ENCODE peak calls at places on chromosomes 13 and 19, in seven cellular contexts. One of them, this sample, is unnamed.
A peak's percentile ranks its signal among the peaks of the same experiment; 100 is the strongest.

GRCh38 chr13:75312884-75313520 is 169.0 kb downstream of the TBC1D4 start:
- DNase-seq in GM23338: no peak
- DNase-seq in PC-3: no peak
- DNase-seq in endothelial cell of umbilical vein: no peak
- DNase-seq in mammary epithelial cell: no peak
- DNase-seq in MM.1S: no peak
- DNase-seq in GM23248: no peak
- DNase-seq in this sample: no peak

GRCh38 chr13:21109168-21109567 is 47.8 kb upstream of the LATS2 start:
- DNase-seq in mammary epithelial cell: no peak
- DNase-seq in PC-3: no peak
- DNase-seq in GM23338: no peak
- DNase-seq in MM.1S: no peak
- DNase-seq in endothelial cell of umbilical vein: no peak
- DNase-seq in GM23248: no peak
- DNase-seq in this sample: no peak

GRCh38 chr19:58560921-58561320 is 2.5 kb upstream of the UBE2M start:
- DNase-seq in endothelial cell of umbilical vein: no peak
- DNase-seq in MM.1S: no peak
- DNase-seq in GM23338: no peak
- DNase-seq in PC-3: no peak
- DNase-seq in GM23248: no peak
- DNase-seq in mammary epithelial cell: no peak
- DNase-seq in this sample: no peak

GRCh38 chr13:62320129-62320724 is 904.6 kb upstream of the PCDH20 start:
- DNase-seq in PC-3: peak; percentile 49
- DNase-seq in GM23338: peak; percentile 63
- DNase-seq in MM.1S: peak; percentile 54
- DNase-seq in endothelial cell of umbilical vein: peak; percentile 58
- DNase-seq in mammary epithelial cell: peak; percentile 0
- DNase-seq in GM23248: peak; percentile 36
- DNase-seq in this sample: no peak

GRCh38 chr19:30388819-30389218 is 16.6 kb downstream of the ZNF536 start:
- DNase-seq in mammary epithelial cell: no peak
- DNase-seq in endothelial cell of umbilical vein: no peak
- DNase-seq in GM23338: no peak
- DNase-seq in MM.1S: no peak
- DNase-seq in GM23248: no peak
- DNase-seq in PC-3: no peak
- DNase-seq in this sample: no peak

GRCh38 chr19:56309511-56310185 is 5.0 kb downstream of the ZSCAN5A start:
- DNase-seq in mammary epithelial cell: peak; percentile 60
- DNase-seq in GM23248: peak; percentile 69
- DNase-seq in MM.1S: peak; percentile 63
- DNase-seq in PC-3: peak; percentile 58
- DNase-seq in GM23338: peak; percentile 90
- DNase-seq in endothelial cell of umbilical vein: peak; percentile 47
- DNase-seq in this sample: peak; percentile 25

GRCh38 chr19:15149704-15150103 is 42.5 kb downstream of the SYDE1 start:
- DNase-seq in PC-3: no peak
- DNase-seq in mammary epithelial cell: no peak
- DNase-seq in endothelial cell of umbilical vein: no peak
- DNase-seq in GM23338: no peak
- DNase-seq in GM23248: no peak
- DNase-seq in MM.1S: no peak
- DNase-seq in this sample: no peak

GRCh38 chr19:10911579-10912363 is 16.7 kb downstream of the YIPF2 start:
- DNase-seq in mammary epithelial cell: no peak
- DNase-seq in endothelial cell of umbilical vein: no peak
- DNase-seq in PC-3: no peak
- DNase-seq in GM23338: no peak
- DNase-seq in GM23248: no peak
- DNase-seq in MM.1S: no peak
- DNase-seq in this sample: no peak

GRCh38 chr13:105603283-105603682 is 932.2 kb downstream of the EFNB2 start:
- DNase-seq in MM.1S: no peak
- DNase-seq in endothelial cell of umbilical vein: no peak
- DNase-seq in mammary epithelial cell: no peak
- DNase-seq in GM23338: no peak
- DNase-seq in PC-3: no peak
- DNase-seq in GM23248: no peak
- DNase-seq in this sample: no peak

GRCh38 chr13:23621316-23621645 is 51.1 kb downstream of the TNFRSF19 start:
- DNase-seq in MM.1S: no peak
- DNase-seq in GM23338: no peak
- DNase-seq in endothelial cell of umbilical vein: no peak
- DNase-seq in GM23248: peak; percentile 95
- DNase-seq in PC-3: peak; percentile 79
- DNase-seq in mammary epithelial cell: peak; percentile 97
- DNase-seq in this sample: peak; percentile 50

GRCh38 chr13:76672422-76672821 is 213.8 kb downstream of the KCTD12 start:
- DNase-seq in endothelial cell of umbilical vein: no peak
- DNase-seq in GM23338: no peak
- DNase-seq in GM23248: peak; percentile 50
- DNase-seq in mammary epithelial cell: peak; percentile 63
- DNase-seq in PC-3: peak; percentile 51
- DNase-seq in MM.1S: no peak
- DNase-seq in this sample: no peak

GRCh38 chr19:5152013-5152763 is 183.3 kb downstream of the KDM4B start:
- DNase-seq in MM.1S: no peak
- DNase-seq in PC-3: no peak
- DNase-seq in mammary epithelial cell: no peak
- DNase-seq in GM23338: no peak
- DNase-seq in endothelial cell of umbilical vein: no peak
- DNase-seq in GM23248: no peak
- DNase-seq in this sample: no peak

GRCh38 chr13:91017031-91017668 is 330.3 kb upstream of the MIR17HG start:
- DNase-seq in endothelial cell of umbilical vein: peak; percentile 12
- DNase-seq in GM23248: peak; percentile 52
- DNase-seq in GM23338: peak; percentile 64
- DNase-seq in mammary epithelial cell: peak; percentile 42
- DNase-seq in PC-3: peak; percentile 78
- DNase-seq in MM.1S: peak; percentile 44
- DNase-seq in this sample: no peak

GRCh38 chr13:30031488-30031887 is 181.1 kb upstream of the UBL3 start:
- DNase-seq in GM23338: no peak
- DNase-seq in GM23248: no peak
- DNase-seq in mammary epithelial cell: no peak
- DNase-seq in MM.1S: no peak
- DNase-seq in PC-3: no peak
- DNase-seq in endothelial cell of umbilical vein: no peak
- DNase-seq in this sample: no peak

GRCh38 chr19:23509686-23510450 is 114.6 kb upstream of the ZNF91 start:
- DNase-seq in MM.1S: no peak
- DNase-seq in GM23248: no peak
- DNase-seq in mammary epithelial cell: peak; percentile 91
- DNase-seq in GM23338: no peak
- DNase-seq in endothelial cell of umbilical vein: no peak
- DNase-seq in PC-3: peak; percentile 89
- DNase-seq in this sample: peak; percentile 90

GRCh38 chr19:53849237-53849676 is 18.4 kb upstream of the MYADM start:
- DNase-seq in MM.1S: no peak
- DNase-seq in PC-3: peak; percentile 49
- DNase-seq in endothelial cell of umbilical vein: peak; percentile 90
- DNase-seq in GM23248: peak; percentile 83
- DNase-seq in GM23338: no peak
- DNase-seq in mammary epithelial cell: no peak
- DNase-seq in this sample: no peak

GRCh38 chr13:99326012-99326411 is 18.8 kb upstream of the GPR183 start:
- DNase-seq in MM.1S: peak; percentile 49
- DNase-seq in PC-3: no peak
- DNase-seq in endothelial cell of umbilical vein: no peak
- DNase-seq in mammary epithelial cell: no peak
- DNase-seq in GM23248: no peak
- DNase-seq in GM23338: no peak
- DNase-seq in this sample: no peak
- TF ChIP-seq EZH2 in MM.1S: no peak
- TF ChIP-seq EZH2 in PC-3: no peak
- TF ChIP-seq EZH2 in endothelial cell of umbilical vein: no peak
- TF ChIP-seq EZH2 in mammary epithelial cell: no peak
- TF ChIP-seq EZH2 in GM23248: no peak
- TF ChIP-seq EZH2 in GM23338: no peak
- TF ChIP-seq EZH2 in this sample: no peak

GRCh38 chr19:13838943-13839192 is 38.1 kb upstream of the NANOS3 start:
- DNase-seq in MM.1S: no peak
- DNase-seq in endothelial cell of umbilical vein: no peak
- DNase-seq in GM23338: no peak
- DNase-seq in GM23248: no peak
- DNase-seq in PC-3: no peak
- DNase-seq in mammary epithelial cell: no peak
- DNase-seq in this sample: no peak

GRCh38 chr19:13839938-13840750 is 36.8 kb upstream of the NANOS3 start:
- DNase-seq in endothelial cell of umbilical vein: peak; percentile 47
- DNase-seq in GM23338: no peak
- DNase-seq in PC-3: peak; percentile 95
- DNase-seq in mammary epithelial cell: peak; percentile 80
- DNase-seq in GM23248: peak; percentile 94
- DNase-seq in MM.1S: no peak
- DNase-seq in this sample: no peak

GRCh38 chr19:13839193-13839937 is 37.6 kb upstream of the NANOS3 start:
- DNase-seq in endothelial cell of umbilical vein: peak; percentile 87
- DNase-seq in PC-3: peak; percentile 94
- DNase-seq in mammary epithelial cell: peak; percentile 83
- DNase-seq in GM23248: peak; percentile 94
- DNase-seq in MM.1S: peak; percentile 79
- DNase-seq in GM23338: peak; percentile 78
- DNase-seq in this sample: no peak

GRCh38 chr19:13835791-13836723 is 40.8 kb downstream of the ZSWIM4 start:
- DNase-seq in mammary epithelial cell: no peak
- DNase-seq in PC-3: no peak
- DNase-seq in GM23338: no peak
- DNase-seq in GM23248: peak; percentile 50
- DNase-seq in MM.1S: no peak
- DNase-seq in endothelial cell of umbilical vein: no peak
- DNase-seq in this sample: no peak

DNA sequence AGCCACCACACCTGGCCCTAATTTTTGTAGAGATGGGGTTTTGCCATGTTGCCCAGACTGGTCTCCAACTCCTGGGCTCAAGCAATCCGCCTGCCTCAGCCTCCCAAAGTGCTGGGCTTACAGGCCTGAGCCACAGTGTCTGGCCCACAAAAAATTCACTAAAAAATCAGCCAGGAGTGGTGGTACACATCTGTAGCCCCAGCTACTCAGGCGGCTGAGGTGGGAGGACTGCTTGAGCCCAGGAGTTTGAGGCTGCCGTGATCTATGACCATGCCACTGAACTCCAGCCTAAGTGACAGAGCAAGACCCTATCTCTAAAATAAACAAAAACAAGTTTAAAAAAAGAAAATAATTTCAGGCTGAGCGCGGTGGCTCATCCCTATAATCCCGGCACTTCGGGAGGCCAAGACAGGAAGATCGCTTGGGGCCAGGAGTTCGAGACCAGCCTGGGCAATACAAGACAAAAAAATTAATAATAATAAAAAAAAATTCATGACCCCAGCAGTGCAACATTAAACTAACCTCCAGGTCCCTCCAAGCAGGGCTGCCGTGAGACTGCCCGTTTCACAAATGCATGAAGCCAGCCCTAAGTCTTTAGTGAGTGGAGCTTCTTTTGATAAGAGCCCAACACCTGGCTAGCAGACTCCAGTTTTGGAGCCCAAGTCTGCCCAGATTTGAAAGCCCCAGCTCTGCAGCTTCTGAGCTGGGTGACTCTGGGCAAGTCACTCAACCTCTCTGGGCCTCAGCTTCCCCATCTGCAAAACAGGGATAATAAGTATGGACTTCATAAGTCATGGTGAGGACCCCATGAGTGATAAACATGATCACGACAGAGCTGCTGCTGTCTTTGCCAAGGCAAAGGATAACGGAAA is 38.6 kb upstream of the NANOS3 start:
- DNase-seq in endothelial cell of umbilical vein: no peak
- DNase-seq in mammary epithelial cell: no peak
- DNase-seq in GM23338: no peak
- DNase-seq in MM.1S: no peak
- DNase-seq in GM23248: peak; percentile 21
- DNase-seq in PC-3: no peak
- DNase-seq in this sample: no peak
- H3K4me3 ChIP-seq in endothelial cell of umbilical vein: peak overlapping the region; percentile 55
- H3K4me3 ChIP-seq in mammary epithelial cell: peak overlapping the region; percentile 73
- H3K4me3 ChIP-seq in GM23338: no peak overlapping the region
- H3K4me3 ChIP-seq in MM.1S: peak overlapping the region; percentile 88
- H3K4me3 ChIP-seq in GM23248: peak overlapping the region; percentile 98
- H3K4me3 ChIP-seq in PC-3: peak overlapping the region; percentile 82
- H3K4me3 ChIP-seq in this sample: peak overlapping the region; percentile 98

GRCh38 chr19:2170987-2171348 is 7.2 kb downstream of the DOT1L start:
- DNase-seq in GM23248: no peak
- DNase-seq in PC-3: no peak
- DNase-seq in MM.1S: no peak
- DNase-seq in mammary epithelial cell: no peak
- DNase-seq in GM23338: no peak
- DNase-seq in endothelial cell of umbilical vein: no peak
- DNase-seq in this sample: no peak
- H2AFZ ChIP-seq in GM23248: no peak overlapping the region
- H2AFZ ChIP-seq in PC-3: no peak overlapping the region
- H2AFZ ChIP-seq in MM.1S: no peak overlapping the region
- H2AFZ ChIP-seq in mammary epithelial cell: no peak overlapping the region
- H2AFZ ChIP-seq in GM23338: no peak overlapping the region
- H2AFZ ChIP-seq in endothelial cell of umbilical vein: no peak overlapping the region
- H2AFZ ChIP-seq in this sample: no peak overlapping the region

DNA sequence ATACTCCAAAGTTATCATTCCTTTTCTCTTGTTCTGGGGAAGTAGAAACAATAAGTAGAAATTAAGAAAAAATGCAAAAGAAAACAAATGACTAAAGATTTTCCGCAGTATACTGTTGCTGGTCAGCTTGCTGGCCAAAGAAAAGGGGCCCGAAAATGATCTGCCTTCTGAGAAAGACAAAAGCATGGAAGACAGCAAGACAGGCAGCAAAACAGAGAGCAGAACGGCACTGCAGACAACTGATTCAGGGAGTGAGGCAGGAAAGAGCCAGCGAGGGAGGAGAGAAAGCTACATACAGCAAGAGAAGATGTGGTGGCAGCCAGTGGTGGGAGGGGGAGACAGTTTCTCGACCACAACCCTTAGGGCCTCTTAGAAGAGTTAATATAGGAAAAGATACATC is 5.3 kb upstream of the DOCK9 start:
- DNase-seq in GM23248: no peak
- DNase-seq in MM.1S: no peak
- DNase-seq in PC-3: no peak
- DNase-seq in GM23338: no peak
- DNase-seq in mammary epithelial cell: no peak
- DNase-seq in endothelial cell of umbilical vein: peak; percentile 79
- DNase-seq in this sample: no peak
- TF ChIP-seq EZH2 in GM23248: no peak
- TF ChIP-seq EZH2 in MM.1S: no peak
- TF ChIP-seq EZH2 in PC-3: no peak
- TF ChIP-seq EZH2 in GM23338: no peak
- TF ChIP-seq EZH2 in mammary epithelial cell: no peak
- TF ChIP-seq EZH2 in endothelial cell of umbilical vein: no peak
- TF ChIP-seq EZH2 in this sample: no peak

DNA sequence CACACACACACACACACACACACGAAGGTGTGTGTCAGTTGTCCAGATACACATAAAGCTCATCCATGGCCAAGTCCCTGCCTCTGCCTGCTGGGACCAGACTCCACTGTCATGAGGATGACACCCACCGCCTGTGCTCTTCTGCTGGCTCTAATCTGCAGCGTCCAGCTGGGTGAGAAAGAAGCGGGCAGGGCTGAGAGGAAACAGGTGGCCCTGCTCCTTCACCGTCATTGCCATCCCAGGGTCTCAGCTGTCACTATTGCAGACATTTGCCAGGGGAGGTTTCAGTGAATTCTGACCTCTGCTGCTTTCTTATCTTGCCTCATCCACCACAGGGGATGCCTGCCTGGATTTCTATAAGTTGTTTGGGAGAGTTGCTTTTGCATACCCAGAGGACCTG is 31.4 kb downstream of the SCGB2B2 start:
- DNase-seq in mammary epithelial cell: no peak
- DNase-seq in MM.1S: no peak
- DNase-seq in endothelial cell of umbilical vein: no peak
- DNase-seq in GM23338: no peak
- DNase-seq in GM23248: no peak
- DNase-seq in PC-3: no peak
- DNase-seq in this sample: no peak
- H3K4me3 ChIP-seq in mammary epithelial cell: no peak overlapping the region
- H3K4me3 ChIP-seq in MM.1S: no peak overlapping the region
- H3K4me3 ChIP-seq in endothelial cell of umbilical vein: no peak overlapping the region
- H3K4me3 ChIP-seq in GM23338: no peak overlapping the region
- H3K4me3 ChIP-seq in GM23248: no peak overlapping the region
- H3K4me3 ChIP-seq in PC-3: no peak overlapping the region
- H3K4me3 ChIP-seq in this sample: no peak overlapping the region